ENCODE peak calls at places on chromosomes 7 and 10, in five cellular contexts. T is left ventricle myocardium inferior, N is H9, Y is mesendoderm, L is heart left ventricle. I is an unnamed sample.

GRCh38 chr10:126049741-126050140 is 153.4 kb downstream of the FANK1 start:
- DNase-seq in L (peak; percentile 56), Y (peak; percentile 48), T (peak; percentile 50), N (no peak), I (no peak)

GRCh38 chr7:10845225-10845624 is 128.4 kb upstream of the PHF14 start:
- DNase-seq in L (no peak), Y (no peak), N (no peak), T (no peak), I (no peak)

GRCh38 chr7:104963991-104964385 is 50.0 kb upstream of the KMT2E start:
- DNase-seq in N (no peak), T (no peak), Y (peak; percentile 57), L (no peak), I (no peak)

GRCh38 chr7:119482209-119482608 is 790.8 kb upstream of the KCND2 start:
- DNase-seq in Y (peak; percentile 82), N (peak; percentile 77), T (no peak), L (no peak), I (no peak)

GRCh38 chr10:112913255-112913654 is 36.8 kb upstream of the TCF7L2 start:
- DNase-seq in N (no peak), Y (no peak), L (no peak), T (no peak), I (no peak)

GRCh38 chr7:22613466-22613865 is 113.5 kb upstream of the STEAP1B start:
- DNase-seq in L (no peak), T (no peak), N (no peak), Y (no peak), I (no peak)

GRCh38 chr10:72123616-72124015 is 35.3 kb upstream of the SPOCK2 start:
- DNase-seq in L (no peak), Y (no peak), T (no peak), N (no peak), I (no peak)

GRCh38 chr7:141731476-141732149 is 6.5 kb upstream of the SSBP1 start:
- DNase-seq in N (no peak), Y (no peak), T (no peak), L (no peak), I (no peak)

GRCh38 chr7:33979807-33980355 is 74.5 kb downstream of the BMPER start:
- DNase-seq in Y (peak; percentile 90), N (no peak), T (no peak), L (no peak), I (no peak)

DNA sequence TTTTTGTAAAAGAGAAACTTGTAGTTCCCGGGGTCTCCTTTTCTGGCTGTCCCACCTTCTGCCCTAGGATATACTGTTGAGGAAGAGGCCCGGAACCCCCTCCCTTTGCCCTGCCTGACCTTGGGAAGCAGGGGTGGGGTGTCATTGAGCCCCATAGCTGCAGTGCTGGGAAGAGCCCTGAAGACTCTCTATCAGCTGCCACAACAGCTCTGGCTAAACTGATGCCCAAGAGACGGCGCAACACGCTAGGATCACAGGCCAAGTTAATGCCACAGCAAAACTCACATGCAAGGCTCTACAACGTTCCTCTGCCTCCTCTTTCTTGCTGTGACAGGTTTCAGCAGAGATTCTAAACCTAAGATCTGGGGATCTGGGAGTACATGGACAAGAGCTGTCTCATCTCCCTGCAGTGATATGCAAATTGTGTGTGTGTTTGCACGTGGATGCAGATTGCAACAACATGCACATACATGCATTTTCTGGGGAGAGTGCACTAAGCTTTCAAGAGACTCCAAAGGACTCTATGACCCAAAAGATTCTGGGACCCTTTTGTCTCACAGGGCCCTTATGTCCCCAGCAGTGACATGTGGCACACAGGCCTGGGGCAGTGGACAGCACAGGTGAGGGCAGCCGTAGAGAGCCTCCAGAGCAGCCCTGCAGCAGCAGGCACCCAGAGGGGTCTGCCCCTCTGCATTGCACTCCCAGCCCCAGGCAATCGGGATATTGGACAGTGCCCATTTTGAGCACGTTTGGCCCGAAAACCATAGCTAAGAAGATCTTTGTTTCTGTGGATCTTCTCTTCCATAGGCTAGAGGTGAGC is 2.5 kb downstream of the RASSF4 start:
- DNase-seq in N (peak; percentile 15), T (no peak), Y (no peak), L (no peak), I (no peak)
- H3K4me1 ChIP-seq in N (peaks cover 25% of the 10 kb centered on the region), T (peaks cover 96% of the 10 kb centered on the region), Y (peaks cover 6% of the 10 kb centered on the region), L (peaks cover 57% of the 10 kb centered on the region), I (peaks cover 9% of the 10 kb centered on the region)

DNA sequence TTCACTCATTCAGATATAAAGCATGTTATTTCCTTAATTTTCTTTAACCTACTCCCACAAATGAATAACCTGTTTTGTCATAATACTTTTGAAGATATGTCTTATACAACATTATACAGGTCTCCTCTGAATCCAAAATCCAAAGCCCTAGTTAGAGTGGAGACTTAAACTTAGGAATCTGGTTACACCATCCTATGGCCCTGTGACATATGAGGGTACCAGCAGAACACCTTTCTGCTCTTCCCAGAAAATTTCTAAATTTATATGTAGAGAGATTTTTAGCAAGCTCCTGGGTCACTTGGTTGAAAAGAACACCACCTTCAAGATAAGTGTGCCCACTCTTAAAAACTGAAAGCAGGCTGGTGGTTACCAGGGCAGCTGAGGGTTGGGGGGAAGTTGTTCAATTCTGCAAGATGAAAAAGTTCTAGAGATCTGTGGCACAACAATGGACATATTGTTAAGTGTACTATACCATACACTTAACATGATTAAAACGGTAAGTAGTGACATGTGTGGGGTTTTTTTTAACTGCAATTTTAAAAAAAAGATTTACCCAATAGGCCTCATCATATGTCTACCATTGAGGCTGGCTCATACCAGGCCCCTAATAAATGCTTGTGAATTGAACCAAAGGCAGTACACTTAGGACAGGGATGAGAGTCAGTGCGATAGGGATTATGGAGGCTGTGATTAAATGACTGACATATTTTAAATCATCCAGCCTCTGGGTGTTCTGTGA is 37.6 kb upstream of the KCNIP2 start:
- DNase-seq in T (no peak), L (no peak), Y (no peak), N (no peak), I (no peak)
- H3K4me1 ChIP-seq in T (peaks cover 63% of the 10 kb centered on the region), L (no peaks in the 10 kb centered on the region), Y (no peaks in the 10 kb centered on the region), N (no peaks in the 10 kb centered on the region), I (no peaks in the 10 kb centered on the region)

GRCh38 chr7:45088821-45089313 is at the start of gene NACAD:
- DNase-seq in N (no peak), Y (peak; percentile 37), T (peak; percentile 53), L (peak; percentile 46), I (peak; percentile 83)
- H3K4me1 ChIP-seq in N (peaks cover 3% of the 10 kb centered on the region), Y (no peaks in the 10 kb centered on the region), T (peaks cover 14% of the 10 kb centered on the region), L (no peaks in the 10 kb centered on the region), I (peaks cover 6% of the 10 kb centered on the region)

GRCh38 chr7:43295429-43295828 is 183.0 kb downstream of the HECW1 start:
- DNase-seq in L (no peak), N (peak; percentile 62), T (no peak), Y (peak; percentile 79), I (no peak)
- H3K4me1 ChIP-seq in L (no peaks in the 10 kb centered on the region), N (peaks cover 25% of the 10 kb centered on the region), T (no peaks in the 10 kb centered on the region), Y (peaks cover 7% of the 10 kb centered on the region), I (peaks cover 3% of the 10 kb centered on the region)

DNA sequence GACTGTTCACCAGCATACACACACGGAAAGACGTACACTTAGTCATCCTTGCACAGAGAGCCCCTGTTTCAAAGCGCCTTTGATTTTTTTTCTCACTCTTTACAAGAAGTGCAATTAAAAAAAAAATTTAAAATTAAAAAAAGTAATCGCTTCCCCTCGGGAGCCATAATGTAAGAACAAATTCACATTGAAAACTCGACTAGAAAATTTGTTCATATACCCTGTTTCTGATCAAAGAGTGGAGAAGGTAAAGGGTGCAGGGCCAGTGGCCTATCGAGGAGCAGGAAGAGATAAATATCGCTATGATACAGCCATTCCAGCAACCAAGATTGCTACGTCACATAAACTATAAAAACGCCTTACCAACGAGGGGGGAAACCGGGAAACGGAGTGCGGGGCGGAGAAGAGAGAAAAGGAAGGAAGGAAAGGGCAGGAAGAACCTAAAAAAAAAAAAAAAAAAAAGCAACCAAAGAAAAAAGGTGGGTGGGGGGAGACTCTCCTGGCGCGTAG is 5.0 kb upstream of the HOXA2 start:
- DNase-seq in Y (no peak), L (no peak), N (no peak), T (no peak), I (no peak)
- H3K4me1 ChIP-seq in Y (no peaks in the 10 kb centered on the region), L (no peaks in the 10 kb centered on the region), N (no peaks in the 10 kb centered on the region), T (peaks cover 22% of the 10 kb centered on the region), I (no peaks in the 10 kb centered on the region)

GRCh38 chr10:77527839-77528238 is 109.8 kb downstream of the KCNMA1 start:
- DNase-seq in T (no peak), Y (no peak), L (no peak), N (no peak), I (no peak)

GRCh38 chr10:77526861-77527617 is 110.6 kb downstream of the KCNMA1 start:
- DNase-seq in L (no peak), T (no peak), Y (no peak), N (no peak), I (no peak)

GRCh38 chr10:77531441-77532001 is 106.1 kb downstream of the KCNMA1 start:
- DNase-seq in L (no peak), T (no peak), Y (no peak), N (no peak), I (no peak)

GRCh38 chr10:77530011-77530410 is 107.6 kb downstream of the KCNMA1 start:
- DNase-seq in L (no peak), T (no peak), Y (no peak), N (no peak), I (no peak)

DNA sequence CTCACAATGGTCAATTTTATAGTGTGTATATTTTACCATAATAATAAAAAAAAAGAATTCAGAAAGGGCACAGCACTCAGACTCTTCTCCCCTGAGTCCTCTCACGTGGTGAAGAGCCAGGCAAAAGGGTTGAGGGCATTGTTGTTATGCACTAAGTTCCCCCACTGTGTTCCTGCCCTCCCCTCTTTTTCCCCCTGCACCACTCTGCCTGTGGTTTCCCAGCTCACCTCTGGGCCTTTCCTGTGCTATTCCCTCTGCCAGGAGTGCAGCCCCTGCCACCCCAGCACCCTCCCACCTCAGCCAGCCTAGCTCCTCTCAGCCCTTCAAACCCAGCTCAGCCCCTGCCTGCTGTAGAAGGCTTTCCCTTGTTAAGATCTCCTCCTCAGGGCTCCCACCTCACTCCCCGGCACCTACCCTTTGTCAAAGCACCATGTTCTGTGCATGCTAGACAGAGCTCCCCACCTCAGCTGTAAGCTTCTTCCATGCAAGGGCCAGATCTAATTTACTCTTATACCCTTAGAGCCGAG is 108.5 kb downstream of the KCNMA1 start:
- DNase-seq in Y (no peak), N (no peak), T (no peak), L (no peak), I (no peak)
- H3K4me1 ChIP-seq in Y (no peaks in the 10 kb centered on the region), N (peaks cover 15% of the 10 kb centered on the region), T (no peaks in the 10 kb centered on the region), L (no peaks in the 10 kb centered on the region), I (no peaks in the 10 kb centered on the region)

DNA sequence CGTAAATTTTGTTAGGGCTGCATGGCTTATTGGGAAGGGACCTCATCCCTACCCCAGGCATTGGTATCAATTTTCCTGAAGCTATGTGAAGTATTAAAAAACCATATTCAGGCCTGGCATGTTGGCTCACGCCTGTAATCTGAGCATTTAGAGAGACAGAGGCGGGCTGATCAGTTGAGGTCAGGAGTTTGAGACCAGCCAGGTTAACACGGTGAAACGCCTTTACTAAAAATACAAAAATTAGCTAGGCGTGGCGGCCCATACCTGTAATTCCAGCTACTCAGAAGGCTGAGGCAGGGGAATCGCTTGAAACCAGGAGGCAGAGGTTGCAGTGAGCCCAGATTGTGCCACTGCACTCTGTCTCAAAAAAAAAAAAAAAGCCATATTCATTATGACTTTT is 7.1 kb downstream of the TASOR2 start:
- DNase-seq in N (no peak), Y (no peak), T (no peak), L (no peak), I (no peak)
- H3K4me1 ChIP-seq in N (peaks cover 2% of the 10 kb centered on the region), Y (peaks cover 3% of the 10 kb centered on the region), T (peaks cover 52% of the 10 kb centered on the region), L (peaks cover 4% of the 10 kb centered on the region), I (peaks cover 5% of the 10 kb centered on the region)